ENCODE peak calls at places on chromosome 16, in eight cellular contexts. G is HCT116; U is CD8-positive, alpha-beta T cell; H is heart left ventricle; P is prostate gland; V is heart right ventricle; Y is CD4-positive, alpha-beta memory T cell; F is body of pancreas. B is an unnamed sample.

GRCh38 chr16:27725271-27726010 is 175.5 kb downstream of the KATNIP start:
- DNase-seq in P (no peak), F (no peak), V (no peak), U (no peak), H (no peak), G (no peak), Y (no peak), B (no peak)

GRCh38 chr16:54242199-54242598 is 44.4 kb downstream of the IRX3 start:
- DNase-seq in Y (no peak), F (no peak), P (peak; percentile 7), U (no peak), H (no peak), G (peak; percentile 41), V (no peak), B (no peak)

GRCh38 chr16:68238029-68238345 is 2.1 kb upstream of the ESRP2 start:
- DNase-seq in F (no peak), U (no peak), H (no peak), Y (no peak), V (no peak), G (no peak), P (no peak), B (no peak)

GRCh38 chr16:29675811-29676643 is 3.0 kb upstream of the QPRT start:
- DNase-seq in P (no peak), H (no peak), Y (no peak), G (peak; percentile 24), V (no peak), F (peak; percentile 24), U (no peak), B (no peak)

GRCh38 chr16:30382398-30383015 is at the start of gene SEPTIN1:
- DNase-seq in P (no peak), U (peak; percentile 90), G (no peak), H (peak; percentile 23), Y (peak; percentile 89), V (no peak), F (no peak), B (no peak)

GRCh38 chr16:69340095-69340644 is 598 bp downstream of the NIP7 start:
- DNase-seq in U (no peak), H (no peak), Y (peak; percentile 47), G (no peak), V (peak; percentile 18), P (no peak), F (no peak), B (no peak)

GRCh38 chr16:78183437-78183836 is 84.0 kb downstream of the WWOX start:
- DNase-seq in G (no peak), P (no peak), V (no peak), U (no peak), F (no peak), Y (no peak), H (no peak), B (no peak)

GRCh38 chr16:84446596-84447392 is 57.7 kb downstream of the MEAK7 start:
- DNase-seq in V (no peak), U (no peak), G (no peak), Y (no peak), F (no peak), P (no peak), H (no peak), B (no peak)

GRCh38 chr16:29784901-29785500 is 5.5 kb upstream of the KIF22 start:
- DNase-seq in F (peak; percentile 70), G (no peak), V (peak; percentile 74), P (peak; percentile 13), U (peak; percentile 87), H (peak; percentile 81), Y (peak; percentile 74), B (peak; percentile 79)

GRCh38 chr16:56262148-56262878 is 71.0 kb downstream of the GNAO1 start:
- DNase-seq in Y (peak; percentile 88), P (no peak), H (no peak), F (peak; percentile 44), V (no peak), G (no peak), U (peak; percentile 74), B (no peak)

GRCh38 chr16:71853413-71853812 is 7.6 kb downstream of the ATXN1L start:
- DNase-seq in F (peak; percentile 17), G (no peak), V (no peak), H (no peak), Y (no peak), P (no peak), U (no peak), B (no peak)

GRCh38 chr16:67428146-67428731 is 2.7 kb upstream of the HSD11B2 start:
- DNase-seq in V (peak; percentile 71), H (peak; percentile 80), P (peak; percentile 76), G (peak; percentile 42), F (peak; percentile 84), U (peak; percentile 61), Y (no peak), B (peak; percentile 73)

GRCh38 chr16:48914070-48914469 is 304.1 kb upstream of the N4BP1 start:
- DNase-seq in H (no peak), Y (no peak), P (no peak), F (no peak), V (no peak), G (no peak), U (no peak), B (no peak)

GRCh38 chr16:57645691-57646387 is 17.4 kb downstream of the ADGRG1 start:
- DNase-seq in Y (no peak), H (peak; percentile 77), P (no peak), U (no peak), V (peak; percentile 85), G (no peak), F (no peak), B (peak; percentile 60)

GRCh38 chr16:47732806-47733150 is 271.6 kb downstream of the PHKB start:
- DNase-seq in Y (no peak), U (no peak), P (no peak), F (no peak), G (peak; percentile 10), V (no peak), H (no peak), B (no peak)

GRCh38 chr16:83743241-83743640 is 64.5 kb upstream of the HSBP1 start:
- DNase-seq in H (no peak), G (no peak), U (no peak), P (no peak), V (no peak), F (no peak), Y (no peak), B (no peak)

GRCh38 chr16:88070341-88070740 is 119.1 kb downstream of the BANP start:
- DNase-seq in F (no peak), P (no peak), G (no peak), Y (no peak), U (no peak), H (peak; percentile 3), V (no peak), B (no peak)

GRCh38 chr16:50550035-50550434 is 1.8 kb downstream of the NKD1 start:
- DNase-seq in U (peak; percentile 53), Y (no peak), F (no peak), P (no peak), G (no peak), V (no peak), H (no peak), B (no peak)

GRCh38 chr16:9761870-9762269 is 420.4 kb downstream of the GRIN2A start:
- DNase-seq in G (no peak), F (no peak), V (no peak), Y (no peak), H (no peak), P (no peak), U (no peak), B (no peak)

GRCh38 chr16:58160855-58161254 is 31.7 kb upstream of the CFAP20 start:
- DNase-seq in H (no peak), G (no peak), U (no peak), Y (no peak), P (no peak), F (no peak), V (no peak), B (no peak)

GRCh38 chr16:68529608-68529930 is 9.5 kb upstream of the ZFP90 start:
- DNase-seq in F (no peak), P (no peak), G (no peak), V (no peak), U (no peak), H (no peak), Y (no peak), B (no peak)

GRCh38 chr16:60432472-60432871 is 1603.8 kb downstream of the CDH8 start:
- DNase-seq in H (no peak), V (no peak), F (no peak), Y (no peak), G (no peak), P (no peak), U (no peak), B (no peak)

GRCh38 chr16:67939507-67940435 is 3.1 kb upstream of the PSMB10 start:
- DNase-seq in V (no peak), F (peak; percentile 60), U (peak; percentile 65), Y (no peak), P (peak; percentile 57), H (peak; percentile 64), G (no peak), B (peak; percentile 48)

GRCh38 chr16:70432304-70432799 is 6.5 kb downstream of the ST3GAL2 start:
- DNase-seq in V (no peak), G (no peak), H (no peak), F (no peak), P (no peak), Y (no peak), U (no peak), B (no peak)
- H3K4me1 ChIP-seq in V (peaks cover 87% of the 10 kb centered on the region), G (peaks cover 53% of the 10 kb centered on the region), H (peaks cover 97% of the 10 kb centered on the region), F (peaks cover 36% of the 10 kb centered on the region), P (peaks cover 3% of the 10 kb centered on the region), Y (peaks cover 64% of the 10 kb centered on the region), U (peaks cover 79% of the 10 kb centered on the region), B (peaks cover 96% of the 10 kb centered on the region)

DNA sequence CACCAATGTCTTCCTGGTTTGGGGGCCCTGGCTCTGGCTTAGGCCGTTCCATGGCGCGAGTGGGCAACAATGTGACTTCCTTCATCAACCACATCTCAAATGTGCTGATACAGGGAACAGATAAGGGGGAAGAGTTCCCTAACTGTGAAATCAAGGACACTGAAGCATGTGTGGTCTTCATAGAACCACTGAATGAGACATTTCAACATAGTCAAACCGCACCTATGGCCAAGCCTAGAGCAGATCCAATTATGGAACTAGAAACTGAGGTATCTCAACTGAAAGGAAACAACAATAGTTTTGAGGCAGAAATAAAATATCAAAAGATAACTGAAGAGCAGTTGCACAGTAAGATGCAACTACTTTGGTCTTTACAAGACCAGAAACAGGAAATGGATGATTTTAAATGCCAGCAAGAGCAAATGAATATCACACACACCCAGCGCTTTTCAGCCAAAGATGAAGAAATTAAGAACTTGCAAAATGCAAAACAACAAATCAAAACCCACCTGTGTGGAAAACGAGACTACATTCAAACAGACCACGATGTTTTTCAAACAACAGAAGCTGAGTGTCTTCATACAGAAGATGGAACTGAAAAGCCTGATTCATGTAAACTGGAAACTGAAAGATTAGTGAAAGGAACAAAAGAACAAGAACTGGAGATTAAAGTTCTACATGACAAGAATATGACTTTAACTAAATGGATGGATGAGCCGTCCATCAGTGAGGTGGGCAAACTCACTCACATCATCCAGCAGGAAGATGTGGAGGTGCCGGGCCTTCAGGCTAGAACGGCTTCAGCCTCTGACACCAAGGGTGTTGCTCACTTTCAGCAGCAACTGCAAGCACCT is 18.1 kb upstream of the LCMT1 start:
- DNase-seq in G (no peak), V (no peak), H (no peak), U (no peak), Y (no peak), F (no peak), P (no peak), B (no peak)
- H3K27ac ChIP-seq in G (no peak overlapping the region), V (no peak overlapping the region), H (no peak overlapping the region), U (peak overlapping the region; percentile 20), Y (no peak overlapping the region), F (no peak overlapping the region), P (no peak overlapping the region), B (no peak overlapping the region)

GRCh38 chr16:87066695-87067556 is 250.3 kb downstream of the C16orf95 start:
- DNase-seq in P (no peak), V (no peak), F (no peak), U (peak; percentile 34), G (no peak), H (no peak), Y (no peak), B (no peak)
- H3K4me1 ChIP-seq in P (no peaks in the 10 kb centered on the region), V (no peaks in the 10 kb centered on the region), F (peaks cover 10% of the 10 kb centered on the region), U (no peaks in the 10 kb centered on the region), G (no peaks in the 10 kb centered on the region), H (peaks cover 6% of the 10 kb centered on the region), Y (no peaks in the 10 kb centered on the region), B (peaks cover 7% of the 10 kb centered on the region)

GRCh38 chr16:4723071-4723767 is 10.9 kb downstream of the ANKS3 start:
- DNase-seq in G (no peak), U (no peak), P (no peak), Y (no peak), F (no peak), H (no peak), V (no peak), B (no peak)
- H3K27ac ChIP-seq in G (no peak overlapping the region), U (no peak overlapping the region), P (no peak overlapping the region), Y (no peak overlapping the region), F (no peak overlapping the region), H (no peak overlapping the region), V (no peak overlapping the region), B (no peak overlapping the region)